ENCODE peak calls at places on chromosome 21, in ten cellular contexts. T is LoVo; V is effector CD4-positive, alpha-beta T cell; S is IMR-90; Z is KBM-7; E is stimulated activated CD8-positive, alpha-beta memory T cell treated with anti-CD3 and anti-CD28 coated beads, Interleukin-15, amount 100 ng/mL, for 4 hours; O is posterior cingulate gyrus; C is C1 segment of cervical spinal cord; K is endothelial cell; N is right atrium auricular region. H is an unnamed sample.

GRCh38 chr21:39088831-39089380 is 94.3 kb downstream of the PSMG1 start:
- DNase-seq in T (no peak), V (no peak), S (peak; percentile 82), Z (no peak), E (no peak), O (no peak), C (no peak), K (no peak), N (no peak), H (no peak)

GRCh38 chr21:34582506-34583150 is 32.3 kb downstream of the RCAN1 start:
- DNase-seq in T (no peak), V (no peak), S (peak; percentile 65), Z (peak; percentile 49), E (no peak), O (no peak), C (no peak), K (peak; percentile 16), N (no peak), H (no peak)

GRCh38 chr21:38244885-38245869 is 11.6 kb upstream of the KCNJ15 start:
- DNase-seq in T (no peak), V (peak; percentile 36), S (peak; percentile 98), Z (no peak), E (peak; percentile 11), O (no peak), C (no peak), K (no peak), N (no peak), H (peak; percentile 1)

GRCh38 chr21:29349702-29350101 is 51.0 kb downstream of the BACH1 start:
- DNase-seq in T (no peak), V (no peak), S (no peak), Z (no peak), E (no peak), O (no peak), C (no peak), K (no peak), N (no peak), H (no peak)

GRCh38 chr21:20313013-20313412 is 685.2 kb upstream of the NCAM2 start:
- DNase-seq in T (no peak), V (no peak), S (no peak), Z (no peak), E (no peak), O (no peak), C (no peak), K (no peak), N (no peak), H (no peak)

GRCh38 chr21:36209626-36210171 is 53.1 kb downstream of the DOP1B start:
- DNase-seq in T (peak; percentile 52), V (peak; percentile 27), S (peak; percentile 82), Z (peak; percentile 69), E (no peak), O (peak; percentile 35), C (no peak), K (peak; percentile 26), N (no peak), H (peak; percentile 10)

GRCh38 chr21:18603246-18603645 is 199.7 kb upstream of the TMPRSS15 start:
- DNase-seq in T (no peak), V (no peak), S (no peak), Z (no peak), E (no peak), O (no peak), C (no peak), K (no peak), N (no peak), H (no peak)

GRCh38 chr21:44617071-44617501 is 5.2 kb downstream of the KRTAP10-8 start:
- DNase-seq in T (no peak), V (no peak), S (no peak), Z (no peak), E (no peak), O (no peak), C (no peak), K (no peak), N (peak; percentile 53), H (no peak)

GRCh38 chr21:39321424-39321823 is 8.0 kb upstream of the BRWD1 start:
- DNase-seq in T (no peak), V (no peak), S (peak; percentile 13), Z (no peak), E (no peak), O (no peak), C (no peak), K (no peak), N (no peak), H (no peak)

H was measured in activated CD8-positive, alpha-beta memory T cell treated with anti-CD3 and anti-CD28 coated beads for 1 hour.